ENCODE peak calls at places on chromosomes 3 and 15, in six cellular contexts. I is caudate nucleus, N is Calu3, M is NCI-H510A treated with DMSO at 0.1 percent for 48 hours, A is T-helper 1 cell, B is HTR-8/SVneo. P is an unnamed sample.

GRCh38 chr3:165070682-165071081 is 7.6 kb downstream of the SI start:
- DNase-seq in A (no peak), M (no peak), B (no peak), I (no peak), N (no peak), P (peak; percentile 42)

GRCh38 chr3:131163-131889 is 65.2 kb upstream of the CHL1 start:
- DNase-seq in I (peak; percentile 47), A (no peak), N (no peak), B (no peak), M (peak; percentile 49), P (no peak)

GRCh38 chr3:64104006-64104405 is 80.7 kb upstream of the PSMD6 start:
- DNase-seq in A (no peak), N (no peak), B (no peak), I (no peak), M (no peak), P (no peak)

GRCh38 chr15:78343431-78343830 is 3.3 kb downstream of the CRABP1 start:
- DNase-seq in M (no peak), A (no peak), I (no peak), N (no peak), B (no peak), P (no peak)

GRCh38 chr3:158918008-158918407 is 116.2 kb downstream of the MFSD1 start:
- DNase-seq in N (peak; percentile 89), A (no peak), I (no peak), M (peak; percentile 39), B (peak; percentile 52), P (peak; percentile 92)

GRCh38 chr3:45719761-45720487 is 30.7 kb downstream of the SACM1L start:
- DNase-seq in I (no peak), N (no peak), M (no peak), A (no peak), B (no peak), P (no peak)

GRCh38 chr3:46667657-46668056 is 25.8 kb downstream of the ALS2CL start:
- DNase-seq in I (no peak), M (no peak), B (no peak), N (no peak), A (no peak), P (no peak)

GRCh38 chr15:73930371-73930770 is 4.1 kb downstream of the LOXL1 start:
- DNase-seq in A (no peak), M (no peak), I (no peak), B (no peak), N (no peak), P (no peak)

GRCh38 chr15:69474291-69474690 is 21.7 kb downstream of the RPLP1 start:
- DNase-seq in B (no peak), N (no peak), M (no peak), A (no peak), I (no peak), P (no peak)

GRCh38 chr3:120071259-120071658 is 23.0 kb downstream of the GSK3B start:
- DNase-seq in A (no peak), B (no peak), N (no peak), M (peak; percentile 17), I (no peak), P (no peak)

GRCh38 chr15:61091229-61091628 is 137.9 kb downstream of the RORA start:
- DNase-seq in I (no peak), B (no peak), M (no peak), N (no peak), A (no peak), P (no peak)

GRCh38 chr3:157633241-157633640 is 130.0 kb upstream of the VEPH1 start:
- DNase-seq in A (no peak), M (no peak), B (no peak), N (no peak), I (no peak), P (no peak)

GRCh38 chr3:56364665-56365064 is 103.6 kb downstream of the ERC2 start:
- DNase-seq in M (no peak), I (no peak), A (no peak), N (no peak), B (no peak), P (no peak)

GRCh38 chr3:197352382-197352781 is 54.0 kb upstream of the DLG1 start:
- DNase-seq in M (no peak), A (no peak), B (no peak), N (no peak), I (peak; percentile 25), P (no peak)